ENCODE peak calls at places on chromosomes 1 and 21, in four cellular contexts. A is K562, H is SK-N-SH, J is HepG2. S is an unnamed sample.

GRCh38 chr1:206979379-206980043 is 9.3 kb upstream of the FCAMR start:
- DNase-seq in A (peak; percentile 54), H (no peak), J (peak; percentile 40), S (no peak)

GRCh38 chr1:3004285-3005205 is 16.7 kb upstream of the ACTRT2 start:
- DNase-seq in J (no peak), A (no peak), H (no peak), S (no peak)

GRCh38 chr1:29271724-29272123 is 35.4 kb downstream of the PTPRU start:
- DNase-seq in J (peak; percentile 84), A (no peak), H (no peak), S (no peak)

GRCh38 chr1:63920154-63921117 is 146.6 kb downstream of the ROR1 start:
- DNase-seq in J (no peak), A (no peak), H (no peak), S (no peak)

GRCh38 chr1:65467536-65467935 is 47.1 kb downstream of the LEPR start:
- DNase-seq in J (peak; percentile 95), A (peak; percentile 59), H (no peak), S (no peak)

GRCh38 chr1:36493524-36493923 is 10.8 kb upstream of the CSF3R start:
- DNase-seq in J (no peak), H (no peak), A (no peak), S (no peak)

GRCh38 chr21:41878831-41879189 is 334 bp downstream of the PRDM15 start:
- DNase-seq in H (peak; percentile 93), J (peak; percentile 45), A (peak; percentile 92), S (peak; percentile 79)

GRCh38 chr1:15684468-15685283 is 556 bp downstream of the PLEKHM2 start:
- DNase-seq in J (no peak), H (peak; percentile 87), A (peak; percentile 88), S (peak; percentile 42)

GRCh38 chr1:74531807-74532206 is 19.4 kb upstream of the LRRC53 start:
- DNase-seq in J (no peak), H (no peak), A (no peak), S (no peak)

GRCh38 chr1:47696911-47697441 is 259.1 kb downstream of the FOXD2 start:
- DNase-seq in H (no peak), J (peak; percentile 74), A (no peak), S (no peak)

GRCh38 chr1:29984107-29984506 is 739.3 kb downstream of the MATN1 start:
- DNase-seq in J (no peak), A (no peak), H (no peak), S (no peak)

GRCh38 chr1:110605901-110606783 is at the start of gene KCNA2:
- DNase-seq in J (no peak), A (no peak), H (peak; percentile 88), S (no peak)

GRCh38 chr1:155967410-155968400 is 10.6 kb downstream of the ARHGEF2 start:
- DNase-seq in H (peak; percentile 17), J (peak; percentile 69), A (no peak), S (no peak)

GRCh38 chr1:214862421-214862820 is 220.1 kb upstream of the KCNK2 start:
- DNase-seq in H (no peak), J (no peak), A (no peak), S (no peak)

GRCh38 chr1:214861615-214862014 is 220.9 kb upstream of the KCNK2 start:
- DNase-seq in A (no peak), H (no peak), J (no peak), S (no peak)

GRCh38 chr1:214857716-214858115 is 224.8 kb upstream of the KCNK2 start:
- DNase-seq in J (no peak), A (no peak), H (no peak), S (no peak)

GRCh38 chr1:214854126-214854875 is 228.2 kb upstream of the KCNK2 start:
- DNase-seq in H (no peak), A (no peak), J (no peak), S (no peak)

GRCh38 chr1:214859647-214860046 is 222.9 kb upstream of the KCNK2 start:
- DNase-seq in J (no peak), H (peak; percentile 9), A (no peak), S (no peak)
- TF ChIP-seq GABPA in J (no peak), H (no peak), A (no peak), S (no peak)

DNA sequence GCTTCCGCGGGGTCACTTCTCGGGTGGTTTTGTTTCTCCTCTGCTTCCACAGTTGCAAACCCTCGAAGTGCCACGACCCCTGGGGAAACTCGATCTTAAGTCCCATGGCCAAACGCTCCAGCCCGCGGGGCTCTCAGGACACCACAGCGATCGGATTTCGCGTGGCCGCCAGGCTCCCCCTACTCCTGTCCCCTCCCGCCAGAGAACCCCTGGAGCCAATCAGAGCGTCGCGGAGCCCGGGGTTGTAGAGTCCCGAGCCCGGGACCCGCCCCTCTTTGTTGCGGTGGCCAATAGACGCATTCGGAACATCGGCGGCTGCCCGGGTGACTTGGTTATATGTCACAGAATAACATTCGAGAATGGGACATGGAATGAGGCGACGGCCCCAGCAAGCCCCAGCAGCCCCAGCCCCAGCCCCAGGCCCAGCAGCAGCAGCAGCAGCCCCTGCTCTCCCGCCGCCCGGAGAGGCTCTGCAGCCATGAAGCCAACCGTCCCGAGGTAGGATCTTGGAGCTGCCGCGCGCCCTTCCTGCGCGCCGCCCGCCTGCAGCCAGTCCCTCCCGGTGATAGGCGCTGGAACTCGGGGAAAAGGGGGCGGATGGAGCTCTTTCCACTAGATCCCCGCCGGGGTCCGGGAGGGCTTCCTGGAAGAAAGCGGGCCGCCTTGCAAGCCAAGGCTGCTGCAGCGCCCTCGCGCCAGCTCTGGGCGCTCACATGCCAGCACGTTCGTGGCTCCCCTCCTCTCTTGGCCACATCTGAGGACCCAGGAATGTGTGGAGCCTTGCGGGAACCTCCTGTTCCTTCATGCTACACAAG is at the start of gene VASH2:
- DNase-seq in A (peak; percentile 80), H (peak; percentile 97), J (peak; percentile 57), S (peak; percentile 20)
- TF ChIP-seq REST in A (no peak), H (no peak), J (no peak), S (no peak)

GRCh38 chr1:177165069-177165439 is 542 bp upstream of the ASTN1 start:
- DNase-seq in A (no peak), H (peak; percentile 57), J (no peak), S (no peak)

GRCh38 chr1:177163844-177164379 is 600 bp downstream of the ASTN1 start:
- DNase-seq in J (no peak), A (no peak), H (no peak), S (no peak)

DNA sequence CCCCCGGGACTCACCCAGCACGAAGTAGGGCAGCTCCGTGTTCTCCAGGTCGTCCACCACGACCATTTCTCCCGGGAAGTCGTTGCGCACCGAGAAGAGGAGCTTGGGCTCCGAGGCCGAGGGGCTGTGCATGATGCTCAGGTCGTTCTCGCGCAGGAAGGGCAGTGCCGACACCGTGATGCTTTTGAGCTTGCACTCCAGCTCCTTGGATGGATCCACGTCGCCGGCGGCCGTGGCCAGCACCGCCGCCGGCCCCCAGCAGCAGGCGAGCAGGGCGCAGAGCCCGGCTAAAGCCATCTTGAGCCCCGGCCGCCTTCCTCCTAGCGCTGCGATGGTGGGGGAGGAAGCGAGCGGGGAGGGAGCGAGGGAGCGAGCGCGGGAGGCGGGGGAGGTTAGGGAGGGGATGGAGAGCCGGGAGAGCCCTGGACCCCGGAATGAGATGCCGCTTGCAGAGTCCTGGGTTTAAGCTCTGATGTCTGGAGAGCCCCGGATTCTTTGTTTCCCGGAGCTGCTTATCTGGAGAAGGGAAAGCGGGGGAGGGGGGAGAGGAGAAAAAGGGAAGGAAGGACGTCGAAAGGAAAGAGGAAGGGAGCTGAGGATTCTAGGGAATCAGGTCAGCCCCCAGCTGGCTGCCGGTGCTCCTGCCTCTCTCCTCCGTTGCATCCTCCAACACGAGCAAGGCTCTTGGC is at the start of gene ASTN1:
- DNase-seq in A (no peak), J (no peak), H (peak; percentile 90), S (no peak)
- TF ChIP-seq GABPA in A (no peak), J (no peak), H (no peak), S (no peak)

GRCh38 chr1:151612506-151613274 is 840 bp downstream of the SNX27 start:
- DNase-seq in J (no peak), A (no peak), H (peak; percentile 77), S (peak; percentile 36)
- TF ChIP-seq REST in J (no peak), A (no peak), H (no peak), S (no peak)

DNA sequence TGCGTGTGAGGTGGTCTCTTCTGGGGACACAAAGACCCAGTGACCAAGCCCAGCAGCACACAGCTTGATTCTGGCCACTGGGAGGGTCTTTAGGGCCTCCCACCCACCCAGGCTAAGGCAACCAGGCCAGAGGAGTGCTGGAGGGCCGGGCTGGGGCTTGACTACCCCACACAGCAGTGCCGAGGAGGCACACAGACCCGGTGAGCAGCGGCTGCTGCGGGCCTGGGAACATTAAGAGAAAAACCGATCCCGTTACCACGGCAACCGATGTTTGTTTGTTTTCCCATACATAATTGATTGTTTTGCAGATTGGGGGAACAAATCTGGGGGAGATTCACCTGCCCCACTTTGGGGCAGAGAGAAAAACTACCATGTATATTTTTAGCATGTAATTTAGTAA is 35.5 kb downstream of the CHD5 start:
- DNase-seq in J (no peak), A (no peak), H (peak; percentile 63), S (no peak)
- TF ChIP-seq GABPA in J (no peak), A (no peak), H (no peak), S (no peak)

GRCh38 chr1:198889102-198889501 is 250.3 kb downstream of the PTPRC start:
- DNase-seq in J (no peak), H (no peak), A (no peak), S (no peak)

GRCh38 chr1:198892065-198892464 is 253.2 kb downstream of the PTPRC start:
- DNase-seq in J (no peak), A (no peak), H (peak; percentile 9), S (no peak)

GRCh38 chr1:198889732-198890131 is 250.9 kb downstream of the PTPRC start:
- DNase-seq in A (no peak), J (no peak), H (no peak), S (no peak)

GRCh38 chr1:198890531-198890930 is 251.7 kb downstream of the PTPRC start:
- DNase-seq in A (no peak), J (no peak), H (no peak), S (no peak)

GRCh38 chr1:198888379-198888778 is 249.5 kb downstream of the PTPRC start:
- DNase-seq in A (no peak), H (no peak), J (no peak), S (no peak)
- TF ChIP-seq REST in A (no peak), H (no peak), J (no peak), S (no peak)

GRCh38 chr1:198101716-198102453 is 54.9 kb upstream of the NEK7 start:
- DNase-seq in H (no peak), A (no peak), J (no peak), S (no peak)

GRCh38 chr1:198099755-198100154 is 57.0 kb upstream of the NEK7 start:
- DNase-seq in A (no peak), H (no peak), J (no peak), S (no peak)

GRCh38 chr1:198096390-198096789 is 60.4 kb upstream of the NEK7 start:
- DNase-seq in A (no peak), J (no peak), H (no peak), S (no peak)
- TF ChIP-seq GABPA in A (no peak), J (no peak), H (no peak), S (no peak)

S was measured in HL-60.